ENCODE peak calls at places on chromosomes 3 and 15, in ten cellular contexts. J is BE2C, T is thoracic aorta, S is brain microvascular endothelial cell, C is right lobe of liver, I is tibial artery, F is mesothelial cell of epicardium, D is adrenal gland, R is lower leg skin, K is foreskin fibroblast. O is an unnamed sample.
A peak's percentile ranks its signal among the peaks of the same experiment; 100 is the strongest.

GRCh38 chr3:62329970-62330369 is 43.4 kb downstream of the FEZF2 start:
- DNase-seq in J (no peak), T (no peak), S (no peak), C (no peak), I (no peak), F (no peak), D (no peak), R (no peak), K (no peak), O (no peak)

GRCh38 chr3:127168271-127168670 is 24.7 kb upstream of the PRR23E start:
- DNase-seq in J (no peak), T (no peak), S (no peak), C (no peak), I (no peak), F (no peak), D (no peak), R (peak; percentile 72), K (no peak), O (no peak)

GRCh38 chr3:111159391-111159790 is 87.8 kb downstream of the NECTIN3 start:
- DNase-seq in J (no peak), T (no peak), S (no peak), C (no peak), I (no peak), F (no peak), D (no peak), R (no peak), K (peak; percentile 9), O (peak; percentile 23)

GRCh38 chr3:110327870-110328269 is 743.7 kb upstream of the NECTIN3 start:
- DNase-seq in J (no peak), T (no peak), S (no peak), C (no peak), I (no peak), F (no peak), D (no peak), R (no peak), K (peak; percentile 44), O (peak; percentile 16)

GRCh38 chr3:124053871-124054270 is 61.9 kb upstream of the ROPN1 start:
- DNase-seq in J (no peak), T (no peak), S (no peak), C (no peak), I (no peak), F (no peak), D (no peak), R (no peak), K (no peak), O (no peak)

GRCh38 chr15:41161336-41161735 is 45.3 kb upstream of the INO80 start:
- DNase-seq in J (no peak), T (no peak), S (no peak), C (no peak), I (no peak), F (no peak), D (no peak), R (no peak), K (peak; percentile 15), O (peak; percentile 21)

GRCh38 chr3:140273542-140274195 is 338.7 kb downstream of the CLSTN2 start:
- DNase-seq in J (no peak), T (no peak), S (no peak), C (no peak), I (no peak), F (no peak), D (no peak), R (no peak), K (peak; percentile 30), O (no peak)

GRCh38 chr3:159787794-159788205 is 200.8 kb upstream of the IL12A start:
- DNase-seq in J (no peak), T (no peak), S (peak; percentile 94), C (no peak), I (no peak), F (no peak), D (no peak), R (no peak), K (peak; percentile 50), O (peak; percentile 55)

GRCh38 chr3:65532164-65532563 is 506.6 kb downstream of the MAGI1 start:
- DNase-seq in J (no peak), T (no peak), S (no peak), C (no peak), I (no peak), F (no peak), D (no peak), R (no peak), K (peak; percentile 24), O (no peak)

GRCh38 chr3:114362815-114363214 is 69.0 kb downstream of the TIGIT start:
- DNase-seq in J (no peak), T (no peak), S (no peak), C (no peak), I (no peak), F (no peak), D (no peak), R (no peak), K (peak; percentile 65), O (peak; percentile 62)

GRCh38 chr3:158659454-158660237 is 12.8 kb downstream of the LXN start:
- DNase-seq in J (peak; percentile 57), T (no peak), S (peak; percentile 84), C (no peak), I (peak; percentile 67), F (no peak), D (peak; percentile 73), R (no peak), K (peak; percentile 89), O (peak; percentile 81)

GRCh38 chr3:39428745-39429201 is 22.3 kb downstream of the RPSA start:
- DNase-seq in J (peak; percentile 44), T (no peak), S (no peak), C (peak; percentile 39), I (no peak), F (no peak), D (peak; percentile 46), R (no peak), K (no peak), O (no peak)

GRCh38 chr3:62375655-62376054 is 2.3 kb upstream of the FEZF2 start:
- DNase-seq in J (no peak), T (no peak), S (no peak), C (no peak), I (no peak), F (no peak), D (no peak), R (no peak), K (no peak), O (no peak)

DNA sequence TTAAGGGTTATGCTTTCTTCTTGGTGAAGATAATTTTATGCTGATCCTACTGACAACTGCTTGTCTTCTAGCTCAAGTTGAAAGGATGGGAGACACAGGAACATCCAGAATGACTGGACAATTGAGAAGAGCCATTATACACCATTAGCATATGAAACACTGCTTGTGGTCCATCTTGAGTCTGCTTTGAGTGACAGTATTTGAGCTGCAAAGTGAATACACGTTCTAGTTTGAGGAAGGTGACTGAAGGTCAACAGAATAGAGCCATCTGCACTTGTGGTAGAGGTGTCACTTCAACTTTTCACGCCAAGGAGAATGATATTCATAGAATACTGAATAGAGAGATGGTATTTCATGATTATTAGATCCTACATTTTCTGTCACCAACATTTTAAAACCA is 315.5 kb downstream of the MCTP2 start:
- DNase-seq in J (no peak), T (no peak), S (no peak), C (no peak), I (no peak), F (no peak), D (no peak), R (no peak), K (no peak), O (no peak)
- TF ChIP-seq CTCF in J (no peak), T (no peak), S (no peak), C (no peak), I (no peak), F (no peak), D (no peak), R (no peak), K (no peak), O (no peak)

GRCh38 chr15:52819253-52819652 is 29.1 kb upstream of the ONECUT1 start:
- DNase-seq in J (no peak), T (no peak), S (no peak), C (no peak), I (no peak), F (no peak), D (no peak), R (no peak), K (no peak), O (no peak)

GRCh38 chr15:52822475-52822874 is 32.3 kb upstream of the ONECUT1 start:
- DNase-seq in J (no peak), T (no peak), S (no peak), C (no peak), I (no peak), F (no peak), D (no peak), R (no peak), K (no peak), O (no peak)
- TF ChIP-seq CTCF in J (no peak), T (no peak), S (no peak), C (no peak), I (no peak), F (no peak), D (no peak), R (no peak), K (no peak), O (no peak)

GRCh38 chr3:128438488-128439072 is 28.1 kb downstream of the DNAJB8 start:
- DNase-seq in J (no peak), T (no peak), S (no peak), C (no peak), I (no peak), F (no peak), D (no peak), R (no peak), K (no peak), O (no peak)
- TF ChIP-seq CTCF in J (peak; percentile 66), T (no peak), S (peak; percentile 66), C (peak; percentile 33), I (no peak), F (no peak), D (no peak), R (no peak), K (peak; percentile 15), O (peak; percentile 33)

GRCh38 chr3:156252656-156253055 is 132.3 kb downstream of the KCNAB1 start:
- DNase-seq in J (no peak), T (no peak), S (no peak), C (no peak), I (no peak), F (no peak), D (no peak), R (no peak), K (no peak), O (no peak)

GRCh38 chr3:156246939-156247725 is 126.8 kb downstream of the KCNAB1 start:
- DNase-seq in J (no peak), T (no peak), S (no peak), C (no peak), I (no peak), F (no peak), D (no peak), R (no peak), K (peak; percentile 10), O (peak; percentile 56)

GRCh38 chr3:156250550-156250949 is 130.2 kb downstream of the KCNAB1 start:
- DNase-seq in J (no peak), T (no peak), S (no peak), C (no peak), I (no peak), F (no peak), D (no peak), R (no peak), K (no peak), O (no peak)

GRCh38 chr3:156253150-156253549 is 132.8 kb downstream of the KCNAB1 start:
- DNase-seq in J (no peak), T (no peak), S (no peak), C (no peak), I (no peak), F (no peak), D (no peak), R (no peak), K (no peak), O (no peak)

DNA sequence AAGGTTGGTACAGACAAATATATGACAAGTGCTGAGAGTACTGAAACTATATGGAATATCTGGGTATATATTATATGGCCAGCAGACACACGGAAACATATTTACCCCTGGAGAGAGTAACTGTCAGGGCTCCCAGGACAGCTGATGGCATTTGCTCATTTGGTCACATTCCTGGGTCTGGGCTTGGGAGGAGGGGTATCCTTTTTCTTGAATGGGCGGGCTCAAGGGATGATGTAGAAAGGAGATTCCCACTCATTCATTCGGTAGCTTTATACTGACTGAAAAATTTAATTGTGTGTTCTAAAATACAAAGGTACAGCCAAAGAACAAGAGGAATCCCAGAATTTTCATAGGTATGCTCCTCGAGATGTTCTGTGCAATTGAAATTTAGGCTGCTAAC is 131.0 kb downstream of the KCNAB1 start:
- DNase-seq in J (no peak), T (no peak), S (no peak), C (no peak), I (no peak), F (no peak), D (no peak), R (no peak), K (no peak), O (no peak)
- TF ChIP-seq CTCF in J (no peak), T (no peak), S (no peak), C (no peak), I (no peak), F (no peak), D (no peak), R (no peak), K (no peak), O (no peak)

O was measured in AG10803.